ENCODE peak calls at places on chromosomes 11 and 22, in four cellular contexts. D is SK-N-SH, Q is GM12878, H is K562. B is an unnamed sample.

GRCh38 chr22:19174106-19175025 is 4.2 kb downstream of the SLC25A1 start:
- DNase-seq in D (no peak), Q (peak), H (no peak), B (peak)

GRCh38 chr11:45879803-45880685 is 5.4 kb upstream of the MAPK8IP1 start:
- DNase-seq in H (peak), Q (no peak), D (no peak), B (no peak)

GRCh38 chr11:2916114-2916891 is 12.9 kb downstream of the PHLDA2 start:
- DNase-seq in H (no peak), Q (no peak), D (peak), B (no peak)

GRCh38 chr22:34804588-34804987 is 261.4 kb upstream of the ISX start:
- DNase-seq in Q (no peak), D (no peak), H (peak), B (no peak)

GRCh38 chr22:46958649-46959048 is 196.2 kb downstream of the TBC1D22A start:
- DNase-seq in H (no peak), D (no peak), Q (no peak), B (no peak)

GRCh38 chr22:46055176-46055850 is 78.4 kb upstream of the WNT7B start:
- DNase-seq in D (peak), H (no peak), Q (no peak), B (no peak)

GRCh38 chr11:132084433-132084832 is 714.0 kb downstream of the NTM start:
- DNase-seq in H (no peak), Q (no peak), D (no peak), B (no peak)

GRCh38 chr11:46686886-46687810 is 13.3 kb downstream of the ARHGAP1 start:
- DNase-seq in Q (no peak), H (no peak), D (no peak), B (no peak)

GRCh38 chr11:3155216-3155615 is 9.9 kb downstream of the OSBPL5 start:
- DNase-seq in H (no peak), Q (no peak), D (no peak), B (no peak)

GRCh38 chr22:47354668-47355387 is 592.4 kb downstream of the TBC1D22A start:
- DNase-seq in Q (no peak), H (no peak), D (no peak), B (no peak)

GRCh38 chr22:38707984-38708383 is 2.2 kb downstream of the GTPBP1 start:
- DNase-seq in H (no peak), Q (no peak), D (no peak), B (no peak)

GRCh38 chr22:28813772-28814518 is 13.6 kb upstream of the XBP1 start:
- DNase-seq in D (no peak), Q (no peak), H (no peak), B (peak)

GRCh38 chr11:3686751-3687150 is 15.6 kb upstream of the CHRNA10 start:
- DNase-seq in Q (no peak), H (no peak), D (no peak), B (no peak)

GRCh38 chr11:130166457-130166784 is 6.8 kb downstream of the ST14 start:
- DNase-seq in D (peak), H (no peak), Q (no peak), B (peak)

GRCh38 chr11:120302001-120302805 is 22.9 kb upstream of the TLCD5 start:
- DNase-seq in D (no peak), Q (no peak), H (no peak), B (no peak)

GRCh38 chr11:2869561-2870427 is 15.8 kb downstream of the CDKN1C start:
- DNase-seq in Q (no peak), H (no peak), D (no peak), B (no peak)

GRCh38 chr11:99916078-99916477 is 771.0 kb upstream of the ARHGAP42 start:
- DNase-seq in Q (no peak), H (no peak), D (no peak), B (no peak)

GRCh38 chr11:6604081-6604626 is 580 bp downstream of the ILK start:
- DNase-seq in D (peak), H (peak), Q (no peak), B (peak)

GRCh38 chr22:21866821-21867527 is 471 bp downstream of the MAPK1 start:
- DNase-seq in H (peak), Q (no peak), D (no peak), B (no peak)

GRCh38 chr11:12100886-12101285 is 9.5 kb upstream of the MICAL2 start:
- DNase-seq in D (no peak), Q (no peak), H (no peak), B (no peak)

GRCh38 chr22:36741968-36742367 is 34.0 kb downstream of the IFT27 start:
- DNase-seq in H (no peak), D (no peak), Q (no peak), B (no peak)

GRCh38 chr11:116580828-116581227 is 192.0 kb downstream of the BUD13 start:
- DNase-seq in H (no peak), D (no peak), Q (no peak), B (no peak)

GRCh38 chr11:119373917-119374631 is 7.4 kb downstream of the USP2 start:
- DNase-seq in Q (no peak), H (peak), D (peak), B (peak)

GRCh38 chr11:12461516-12461915 is 84.1 kb downstream of the PARVA start:
- DNase-seq in D (peak), H (no peak), Q (no peak), B (no peak)

GRCh38 chr11:107561688-107562087 is 3.8 kb downstream of the ALKBH8 start:
- DNase-seq in Q (no peak), H (no peak), D (no peak), B (no peak)

GRCh38 chr22:36886016-36886415 is 25.2 kb downstream of the NCF4 start:
- DNase-seq in Q (no peak), D (no peak), H (no peak), B (no peak)

GRCh38 chr11:40877256-40877655 is 582.2 kb downstream of the LRRC4C start:
- DNase-seq in D (no peak), H (no peak), Q (no peak), B (peak)

DNA sequence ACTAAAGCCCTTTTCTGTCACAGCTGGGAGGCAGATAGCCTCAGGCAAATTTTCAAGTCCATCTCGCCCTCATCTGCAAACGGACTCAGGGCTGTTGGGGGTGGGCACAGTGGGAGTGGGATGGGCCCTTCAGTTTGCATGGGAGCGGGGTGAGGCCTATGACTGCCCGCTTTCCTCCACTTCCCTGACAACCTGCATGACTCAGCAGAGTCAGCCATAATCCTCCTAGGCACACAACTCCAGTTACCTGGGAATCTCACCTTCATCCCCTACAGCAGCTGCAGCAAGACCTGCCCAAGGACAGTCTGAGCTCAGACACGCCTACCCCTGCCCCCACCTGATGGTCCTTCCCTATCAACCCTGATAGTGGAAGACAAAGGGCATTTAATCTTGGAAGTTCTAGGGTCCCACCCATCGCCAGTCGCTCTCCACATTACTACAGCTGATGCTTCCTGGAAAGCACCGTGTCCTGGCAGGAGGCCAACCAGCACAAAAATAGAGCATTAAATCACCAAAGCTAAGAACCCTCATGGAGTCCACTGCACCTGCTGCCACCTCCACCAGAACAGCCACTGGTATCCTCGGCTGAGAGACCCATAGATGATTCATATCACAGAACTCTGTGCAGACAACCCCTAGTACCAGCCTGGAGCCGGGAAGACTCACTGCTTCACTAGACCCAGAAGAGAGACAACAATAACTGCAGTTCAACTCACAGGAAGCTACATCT is 319.3 kb downstream of the DCDC1 start:
- DNase-seq in D (no peak), H (no peak), Q (no peak), B (no peak)
- TF ChIP-seq NFIC in D (no peak), H (no peak), Q (no peak), B (no peak)

DNA sequence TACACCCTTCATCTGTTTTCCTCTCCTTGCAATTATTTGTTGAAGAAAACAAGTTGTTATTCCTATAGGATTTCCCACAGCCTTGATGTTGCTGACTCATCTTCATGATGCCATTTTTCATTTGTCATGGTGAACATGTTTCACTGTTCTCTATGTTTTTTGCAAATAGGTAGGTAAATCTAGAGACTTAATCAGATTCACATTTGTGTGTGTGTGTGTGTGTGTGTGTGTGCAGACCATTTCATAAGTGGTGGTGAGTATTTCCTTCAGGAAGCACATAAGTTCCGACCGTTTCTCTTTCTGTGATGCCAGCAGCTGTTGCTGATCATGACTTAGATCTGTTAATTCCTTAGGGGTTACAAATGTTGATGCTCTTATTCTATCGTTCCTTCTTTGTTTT is 80.3 kb upstream of the IZUMO1R start:
- DNase-seq in Q (no peak), D (no peak), H (no peak), B (no peak)
- TF ChIP-seq SMC3 in Q (no peak), D (no peak), H (no peak), B (no peak)

GRCh38 chr11:58807358-58807757 is 37.1 kb downstream of the GLYATL2 start:
- DNase-seq in H (no peak), Q (no peak), D (no peak), B (no peak)
- TF ChIP-seq ZBTB33 in H (no peak), Q (no peak), D (no peak), B (no peak)

GRCh38 chr22:48872271-48873260 is 955.1 kb downstream of the BRD1 start:
- DNase-seq in Q (no peak), H (no peak), D (no peak), B (no peak)

GRCh38 chr22:48869161-48869560 is 958.5 kb downstream of the BRD1 start:
- DNase-seq in Q (no peak), D (no peak), H (no peak), B (no peak)

GRCh38 chr22:48870436-48870835 is 957.2 kb downstream of the BRD1 start:
- DNase-seq in D (no peak), H (no peak), Q (no peak), B (no peak)

GRCh38 chr22:48869788-48870187 is 957.9 kb downstream of the BRD1 start:
- DNase-seq in Q (no peak), D (no peak), H (no peak), B (no peak)

DNA sequence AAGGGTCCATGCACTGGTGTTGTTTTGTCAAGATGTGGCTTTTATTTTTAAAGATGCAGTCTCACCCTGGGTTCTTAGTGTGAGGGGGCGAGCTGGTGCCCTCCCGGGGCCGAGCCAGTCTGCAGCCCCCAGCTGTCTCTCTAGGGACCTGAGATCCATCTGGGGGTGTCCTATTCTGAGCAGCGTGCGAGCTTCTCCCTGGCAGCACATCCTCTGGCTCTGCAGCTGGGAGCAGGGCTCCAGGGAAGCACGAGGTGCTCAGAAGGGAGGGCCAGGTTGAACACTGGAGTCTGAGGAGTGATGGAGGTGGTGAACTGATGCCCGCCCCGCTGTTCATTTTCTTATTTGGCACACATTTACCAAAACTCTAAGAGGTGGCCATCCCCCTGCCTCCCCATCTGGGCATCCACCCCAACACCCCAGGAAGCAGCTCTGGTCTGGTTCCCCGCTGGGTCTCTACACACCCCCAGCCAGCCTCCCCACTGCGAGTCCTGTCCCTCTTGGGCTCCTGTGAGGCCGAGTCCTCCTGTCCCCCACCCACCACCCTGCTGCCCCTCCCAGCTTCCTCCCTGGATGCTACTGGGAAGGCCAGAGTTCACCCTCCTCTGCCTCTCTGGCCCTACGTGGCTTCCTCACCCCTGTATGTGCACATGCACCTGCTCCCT is 956.4 kb downstream of the BRD1 start:
- DNase-seq in Q (no peak), D (no peak), H (no peak), B (no peak)
- TF ChIP-seq NFIC in Q (no peak), D (no peak), H (no peak), B (no peak)

GRCh38 chr11:13778345-13778744 is 109.9 kb downstream of the FAR1 start:
- DNase-seq in Q (no peak), D (no peak), H (no peak), B (no peak)
- TF ChIP-seq SMC3 in Q (no peak), D (no peak), H (no peak), B (no peak)

GRCh38 chr11:61277186-61277972 is 17.7 kb downstream of the VWCE start:
- DNase-seq in H (no peak), Q (no peak), D (no peak), B (no peak)
- TF ChIP-seq ZBTB33 in H (no peak), Q (no peak), D (no peak), B (no peak)

DNA sequence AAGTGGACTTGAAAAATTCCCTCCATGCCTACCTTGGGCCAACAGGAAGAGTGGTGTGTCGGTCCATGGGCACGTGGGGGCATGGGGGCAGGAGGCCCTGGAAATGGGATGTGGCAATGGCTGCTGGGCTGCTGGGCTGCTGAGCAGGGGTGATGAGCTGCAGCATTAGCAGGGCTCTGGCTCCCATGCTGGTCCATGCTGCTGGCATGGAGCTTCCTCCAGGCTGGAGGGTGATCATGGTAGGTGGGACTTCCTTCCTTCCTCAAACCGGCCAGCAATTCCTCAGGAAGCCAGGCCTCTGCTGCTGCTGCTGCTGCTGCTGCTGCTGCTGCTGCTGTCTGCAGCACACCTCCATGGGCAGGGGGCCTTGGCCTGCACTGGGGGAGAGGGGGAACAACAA is 4.3 kb downstream of the RGL4 start:
- DNase-seq in D (no peak), H (no peak), Q (no peak), B (no peak)
- TF ChIP-seq NFIC in D (no peak), H (no peak), Q (no peak), B (no peak)

B was measured in HepG2.